ENCODE peak calls at places on chromosomes 3 and 15, in nine cellular contexts. J is sigmoid colon, L is AG10803, S is fibroblast of mammary gland, V is OCI-LY7, T is neuronal stem cell, Y is SK-N-SH, W is left ventricle myocardium inferior, N is psoas muscle. U is an unnamed sample.

GRCh38 chr3:171163724-171164465 is 137.4 kb upstream of the SLC2A2 start:
- DNase-seq in T (no peak), Y (no peak), V (no peak), N (no peak), S (peak; percentile 36), W (no peak), L (peak; percentile 25), J (no peak), U (no peak)

GRCh38 chr3:194496217-194496881 is 9.5 kb upstream of the ATP13A3 start:
- DNase-seq in V (no peak), J (no peak), S (no peak), L (no peak), W (no peak), N (no peak), Y (no peak), T (no peak), U (no peak)

GRCh38 chr3:171286580-171287249 is 173.5 kb downstream of the TNIK start:
- DNase-seq in S (peak; percentile 81), N (no peak), T (no peak), L (peak; percentile 59), W (no peak), V (no peak), J (no peak), Y (no peak), U (no peak)

GRCh38 chr15:100761253-100761935 is 118.2 kb upstream of the ALDH1A3 start:
- DNase-seq in L (no peak), V (no peak), J (no peak), W (no peak), N (no peak), T (no peak), S (no peak), Y (no peak), U (no peak)

GRCh38 chr15:39195988-39196486 is 384.8 kb upstream of the THBS1 start:
- DNase-seq in J (no peak), S (peak; percentile 84), W (no peak), L (peak; percentile 97), V (no peak), T (no peak), Y (no peak), N (no peak), U (peak; percentile 94)

GRCh38 chr3:69306239-69307185 is 79.4 kb downstream of the FRMD4B start:
- DNase-seq in S (peak; percentile 96), L (peak; percentile 87), W (peak; percentile 48), T (peak; percentile 76), V (peak; percentile 66), J (peak; percentile 90), Y (peak; percentile 63), N (peak; percentile 68), U (peak; percentile 47)

GRCh38 chr3:63912768-63913588 is 795 bp upstream of the SCAANT1 start:
- DNase-seq in J (peak; percentile 92), L (peak; percentile 45), Y (peak; percentile 80), T (peak; percentile 36), V (peak; percentile 33), N (peak; percentile 47), S (peak; percentile 65), W (peak; percentile 36), U (peak; percentile 58)

GRCh38 chr3:129822679-129823078 is 70.8 kb downstream of the TMCC1 start:
- DNase-seq in V (no peak), S (peak; percentile 65), T (no peak), Y (no peak), J (no peak), W (no peak), L (peak; percentile 88), N (no peak), U (no peak)

GRCh38 chr3:160140756-160141155 is 84.5 kb upstream of the C3orf80 start:
- DNase-seq in W (no peak), N (no peak), L (no peak), T (no peak), S (no peak), J (no peak), V (no peak), Y (no peak), U (no peak)

GRCh38 chr15:83775738-83776137 is 121.8 kb downstream of the ADAMTSL3 start:
- DNase-seq in W (no peak), V (no peak), S (no peak), N (no peak), J (no peak), L (no peak), Y (no peak), T (no peak), U (no peak)

GRCh38 chr3:114562557-114562956 is 268.7 kb downstream of the TIGIT start:
- DNase-seq in V (no peak), T (no peak), W (no peak), J (no peak), L (no peak), S (no peak), Y (no peak), N (no peak), U (no peak)

GRCh38 chr15:36798366-36798765 is 218.9 kb downstream of the CDIN1 start:
- DNase-seq in Y (no peak), V (no peak), L (peak; percentile 90), J (no peak), S (peak; percentile 58), N (no peak), T (no peak), W (no peak), U (no peak)

GRCh38 chr3:29170894-29171582 is 109.8 kb upstream of the RBMS3 start:
- DNase-seq in V (no peak), Y (no peak), N (no peak), L (no peak), W (no peak), S (peak; percentile 24), J (no peak), T (no peak), U (peak; percentile 42)

GRCh38 chr15:83372434-83372873 is 74.7 kb upstream of the SH3GL3 start:
- DNase-seq in W (no peak), Y (no peak), N (no peak), V (no peak), J (no peak), L (peak; percentile 42), T (no peak), S (no peak), U (peak; percentile 62)

GRCh38 chr15:34583399-34584320 is at the start of gene GOLGA8B:
- DNase-seq in V (peak; percentile 88), N (peak; percentile 57), S (peak; percentile 37), Y (peak; percentile 93), J (peak; percentile 81), L (peak; percentile 23), T (peak; percentile 76), W (peak; percentile 59), U (peak; percentile 61)

GRCh38 chr3:43104039-43104438 is 1.8 kb downstream of the POMGNT2 start:
- DNase-seq in L (no peak), W (no peak), J (no peak), V (no peak), Y (no peak), T (no peak), S (no peak), N (no peak), U (no peak)

GRCh38 chr3:43104786-43105185 is 1.1 kb downstream of the POMGNT2 start:
- DNase-seq in T (no peak), S (no peak), Y (no peak), V (no peak), J (no peak), N (no peak), W (no peak), L (peak; percentile 3), U (no peak)

GRCh38 chr3:43106293-43106628 is 382 bp upstream of the POMGNT2 start:
- DNase-seq in N (no peak), W (no peak), V (no peak), L (no peak), Y (no peak), S (no peak), J (no peak), T (no peak), U (no peak)

GRCh38 chr3:43105597-43106292 is at the start of gene POMGNT2:
- DNase-seq in Y (peak; percentile 98), T (peak; percentile 82), S (peak; percentile 75), W (peak; percentile 88), N (peak; percentile 91), J (peak; percentile 93), V (no peak), L (peak; percentile 74), U (peak; percentile 42)

DNA sequence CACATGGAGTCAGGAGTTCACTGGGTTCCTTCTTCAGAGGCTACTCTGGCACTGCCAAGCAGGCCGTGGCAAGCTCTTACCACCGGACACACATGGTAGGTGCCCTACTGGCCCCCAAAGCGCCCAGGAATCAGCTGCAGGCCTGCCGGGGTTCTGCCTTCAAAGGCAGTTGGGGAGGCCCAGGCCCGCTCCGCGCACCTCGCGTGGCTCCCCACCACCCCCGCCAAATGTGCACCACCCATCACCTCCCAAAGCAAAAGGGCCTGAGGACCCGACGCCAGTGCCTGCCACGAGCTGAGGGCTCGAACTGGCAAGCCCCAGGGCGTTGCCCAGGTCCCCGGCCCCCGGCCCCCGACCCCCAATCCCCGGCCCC is 669 bp downstream of the POMGNT2 start:
- DNase-seq in Y (no peak), N (no peak), T (no peak), S (no peak), L (no peak), W (no peak), J (no peak), V (no peak), U (no peak)
- H3K4me3 ChIP-seq in Y (peak overlapping the region; percentile 60), N (peak overlapping the region; percentile 96), T (peak overlapping the region; percentile 80), S (peak overlapping the region; percentile 64), L (peak overlapping the region; percentile 72), W (peak overlapping the region; percentile 92), J (peak overlapping the region; percentile 81), V (no peak overlapping the region), U (no peak overlapping the region)

GRCh38 chr15:89664951-89665350 is 9.7 kb upstream of the KIF7 start:
- DNase-seq in J (peak; percentile 26), Y (no peak), W (no peak), N (no peak), T (no peak), L (no peak), S (no peak), V (no peak), U (no peak)
- H3K4me3 ChIP-seq in J (peak overlapping the region; percentile 51), Y (no peak overlapping the region), W (peak overlapping the region; percentile 64), N (peak overlapping the region; percentile 70), T (peak overlapping the region; percentile 46), L (peak overlapping the region; percentile 39), S (peak overlapping the region; percentile 29), V (no peak overlapping the region), U (no peak overlapping the region)

DNA sequence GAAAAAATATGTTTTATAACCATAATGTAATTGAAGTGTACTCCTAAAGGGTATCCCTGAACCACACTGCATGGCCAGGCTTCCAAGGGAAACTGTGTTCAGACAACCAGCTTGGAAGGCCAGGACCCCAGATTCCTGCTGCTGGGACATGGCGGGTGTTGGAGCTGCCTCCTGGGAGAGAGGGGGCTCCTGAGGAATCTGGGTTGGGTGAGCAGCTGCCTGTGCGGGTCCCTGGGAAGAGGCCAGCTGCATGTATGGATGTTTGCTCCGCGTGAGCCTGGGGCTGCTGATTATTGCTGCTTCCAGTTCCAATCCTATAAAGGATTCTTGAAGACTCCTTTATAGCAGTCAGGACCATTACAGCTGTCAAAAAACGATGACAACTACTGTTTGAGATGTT is 348.6 kb upstream of the ICE2 start:
- DNase-seq in Y (no peak), V (no peak), L (no peak), N (no peak), S (no peak), T (no peak), J (no peak), W (no peak), U (no peak)
- H3K4me3 ChIP-seq in Y (no peak overlapping the region), V (no peak overlapping the region), L (no peak overlapping the region), N (no peak overlapping the region), S (no peak overlapping the region), T (no peak overlapping the region), J (no peak overlapping the region), W (no peak overlapping the region), U (no peak overlapping the region)

DNA sequence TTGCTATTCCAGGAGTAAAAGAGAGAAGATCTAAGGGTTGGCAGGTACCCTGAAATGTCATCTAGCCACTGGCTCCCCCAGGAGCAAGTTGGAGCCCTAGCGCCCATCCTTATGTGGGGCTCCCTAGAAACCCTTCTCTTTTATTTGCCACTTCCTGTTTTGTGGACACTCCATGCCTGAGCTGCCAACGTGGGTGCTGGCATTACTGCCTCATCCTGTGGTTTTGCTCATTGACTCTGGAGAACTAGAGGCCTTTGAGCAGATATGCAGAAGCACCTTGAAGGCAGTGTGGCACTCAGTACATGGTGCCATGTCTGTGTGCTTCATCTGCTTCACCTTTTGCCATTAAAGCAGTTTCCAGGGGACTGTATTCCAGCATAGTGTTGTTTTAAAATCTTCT is 8.1 kb downstream of the EDEM1 start:
- DNase-seq in L (peak; percentile 43), V (peak; percentile 75), N (no peak), W (no peak), Y (no peak), T (no peak), J (no peak), S (peak; percentile 16), U (no peak)
- H3K4me3 ChIP-seq in L (no peak overlapping the region), V (peak overlapping the region; percentile 46), N (no peak overlapping the region), W (no peak overlapping the region), Y (no peak overlapping the region), T (no peak overlapping the region), J (no peak overlapping the region), S (no peak overlapping the region), U (no peak overlapping the region)

U was measured in SJSA1.